ENCODE peak calls at places on chromosomes 4 and X, in four cellular contexts. T is mesenchymal stem cell, S is lower lobe of right lung, G is choroid plexus epithelial cell. X is an unnamed sample.

GRCh38 chr4:121227254-121227867 is 63.2 kb upstream of the TNIP3 start:
- DNase-seq in T (no peak), S (no peak), G (no peak), X (no peak)

GRCh38 chrX:68490644-68491043 is 8.2 kb upstream of the YIPF6 start:
- DNase-seq in T (peak; percentile 45), S (no peak), G (peak; percentile 52), X (peak; percentile 28)

GRCh38 chrX:96907888-96908287 is 24.2 kb downstream of the RPA4 start:
- DNase-seq in T (no peak), S (no peak), G (no peak), X (no peak)

GRCh38 chr4:39490322-39490721 is 31.5 kb downstream of the LIAS start:
- DNase-seq in T (no peak), S (no peak), G (no peak), X (no peak)

GRCh38 chr4:108336076-108336475 is 167.3 kb upstream of the LEF1 start:
- DNase-seq in T (peak; percentile 74), S (no peak), G (peak; percentile 50), X (no peak)

GRCh38 chr4:183321079-183321478 is 1.0 kb upstream of the CLDN22 start:
- DNase-seq in T (no peak), S (no peak), G (no peak), X (no peak)

GRCh38 chrX:39261446-39262147 is 460.3 kb downstream of the MID1IP1 start:
- DNase-seq in T (peak; percentile 33), S (no peak), G (peak; percentile 49), X (peak; percentile 52)

GRCh38 chr4:184470785-184471110 is 3.6 kb downstream of the IRF2 start:
- DNase-seq in T (no peak), S (no peak), G (no peak), X (no peak)

GRCh38 chr4:62484357-62484756 is 1284.2 kb downstream of the ADGRL3 start:
- DNase-seq in T (no peak), S (no peak), G (no peak), X (no peak)

DNA sequence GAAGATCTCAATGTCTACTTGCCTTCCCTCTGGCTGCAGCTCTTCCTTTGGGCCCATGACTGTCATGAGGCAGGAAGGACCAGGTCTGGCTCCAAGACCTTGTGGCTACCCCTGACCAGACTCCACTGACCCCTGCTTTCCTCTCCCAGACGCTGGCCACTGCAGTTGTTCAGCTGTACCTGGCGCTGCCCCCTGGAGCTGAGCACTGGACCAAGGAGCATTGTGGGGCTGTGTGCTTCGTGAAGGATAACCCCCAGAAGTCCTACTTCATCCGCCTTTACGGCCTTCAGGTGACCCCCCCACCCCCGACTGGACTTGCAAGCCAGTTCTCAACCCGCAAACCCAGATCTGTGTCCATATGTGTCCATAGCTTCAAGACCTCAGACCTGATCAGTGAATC is 535 bp downstream of the WAS start:
- DNase-seq in T (no peak), S (no peak), G (no peak), X (peak; percentile 19)
- H3K4me3 ChIP-seq in T (no peak overlapping the region), S (peak overlapping the region; percentile 46), G (no peak overlapping the region), X (no peak overlapping the region)

GRCh38 chrX:45622042-45622423 is 421.4 kb upstream of the DIPK2B start:
- DNase-seq in T (no peak), S (no peak), G (no peak), X (no peak)
- H3K4me3 ChIP-seq in T (no peak overlapping the region), S (no peak overlapping the region), G (no peak overlapping the region), X (no peak overlapping the region)

GRCh38 chrX:140092121-140092520 is 126.8 kb upstream of the CXorf66 start:
- DNase-seq in T (no peak), S (no peak), G (no peak), X (no peak)
- H3K4me3 ChIP-seq in T (peak overlapping the region; percentile 58), S (no peak overlapping the region), G (no peak overlapping the region), X (peak overlapping the region; percentile 51)

GRCh38 chr4:147839200-147839599 is 107.3 kb downstream of the ARHGAP10 start:
- DNase-seq in T (no peak), S (no peak), G (no peak), X (no peak)

GRCh38 chr4:147837854-147838253 is 106.0 kb downstream of the ARHGAP10 start:
- DNase-seq in T (no peak), S (no peak), G (no peak), X (no peak)

GRCh38 chr4:147840846-147841732 is 109.2 kb downstream of the ARHGAP10 start:
- DNase-seq in T (no peak), S (no peak), G (no peak), X (no peak)

GRCh38 chr4:147837435-147837834 is 105.5 kb downstream of the ARHGAP10 start:
- DNase-seq in T (peak; percentile 53), S (no peak), G (peak; percentile 53), X (no peak)

DNA sequence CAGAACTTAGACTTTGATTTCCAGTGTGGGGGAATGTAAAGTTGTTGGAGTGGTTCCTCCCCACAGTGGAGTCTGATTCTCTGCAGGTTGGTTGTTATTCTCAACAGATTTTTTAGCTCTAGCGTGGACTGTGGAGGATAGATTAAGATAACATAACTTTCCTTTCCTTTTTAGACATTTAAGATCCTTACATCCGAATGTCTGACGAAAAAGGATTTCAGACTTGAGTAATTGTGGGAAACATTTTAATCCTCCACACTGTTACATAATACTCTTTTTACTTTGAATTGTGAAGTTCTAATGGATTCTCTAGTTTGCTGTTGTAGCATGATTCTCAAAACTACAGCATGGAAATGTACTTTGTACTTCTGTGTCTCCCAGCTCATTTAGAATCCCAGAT is 107.8 kb downstream of the ARHGAP10 start:
- DNase-seq in T (no peak), S (no peak), G (no peak), X (no peak)
- H3K4me3 ChIP-seq in T (no peak overlapping the region), S (no peak overlapping the region), G (no peak overlapping the region), X (no peak overlapping the region)

GRCh38 chrX:28586891-28587635 is at the start of gene IL1RAPL1:
- DNase-seq in T (peak; percentile 76), S (no peak), G (peak; percentile 84), X (no peak)
- H3K4me3 ChIP-seq in T (peak within 1 kb of the TSS; percentile 72), S (peak within 1 kb of the TSS; percentile 14), G (peak within 1 kb of the TSS; percentile 53), X (peak within 1 kb of the TSS; percentile 35)

GRCh38 chr4:75714681-75715080 is 9.7 kb upstream of the USO1 start:
- DNase-seq in T (no peak), S (no peak), G (no peak), X (no peak)
- H3K4me3 ChIP-seq in T (peak overlapping the region; percentile 52), S (no peak overlapping the region), G (no peak overlapping the region), X (no peak overlapping the region)

GRCh38 chr4:85828295-85828910 is 353.5 kb downstream of the ARHGAP24 start:
- DNase-seq in T (no peak), S (no peak), G (peak; percentile 68), X (no peak)
- H3K4me3 ChIP-seq in T (peak overlapping the region; percentile 67), S (peak overlapping the region; percentile 25), G (peak overlapping the region; percentile 39), X (no peak overlapping the region)

GRCh38 chrX:72181178-72182125 is at the start of gene PIN4:
- DNase-seq in T (peak; percentile 97), S (peak; percentile 91), G (peak; percentile 97), X (peak; percentile 86)

GRCh38 chrX:72182924-72183323 is 1.4 kb downstream of the PIN4 start:
- DNase-seq in T (no peak), S (no peak), G (no peak), X (no peak)

DNA sequence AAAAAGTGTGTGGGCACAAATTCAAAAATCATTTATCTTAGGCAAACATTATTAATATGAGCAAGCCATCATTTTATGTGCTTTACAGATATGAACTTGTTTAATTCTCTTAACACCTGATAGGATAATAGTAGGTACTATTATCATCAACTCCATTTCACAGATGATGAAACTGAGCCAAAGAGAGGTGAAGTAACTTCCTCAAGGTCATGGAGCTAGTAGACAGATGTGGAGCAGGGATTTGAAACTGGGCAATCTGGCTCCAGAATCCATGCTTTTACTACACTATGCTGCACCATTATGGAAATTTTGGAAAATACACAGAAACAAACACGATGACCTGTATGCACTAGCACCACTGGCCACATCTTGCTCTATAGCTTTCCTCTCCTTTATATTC is 1.0 kb upstream of the PIN4 start:
- DNase-seq in T (no peak), S (no peak), G (no peak), X (no peak)
- H3K4me3 ChIP-seq in T (peak overlapping the region; percentile 88), S (peak overlapping the region; percentile 75), G (no peak overlapping the region), X (no peak overlapping the region)

GRCh38 chrX:41010188-41010846 is 74.9 kb upstream of the USP9X start:
- DNase-seq in T (peak; percentile 92), S (peak; percentile 75), G (peak; percentile 94), X (peak; percentile 75)
- H3K4me3 ChIP-seq in T (peak overlapping the region; percentile 66), S (peak overlapping the region; percentile 46), G (peak overlapping the region; percentile 39), X (no peak overlapping the region)

X was measured in H7.